ENCODE peak calls at places on chromosomes 16 and 17, in four cellular contexts. One of them, this sample, is unnamed.

GRCh38 chr17:82836823-82837357 is 2.9 kb downstream of the ZNF750 start:
- DNase-seq in neuronal stem cell: no peak
- DNase-seq in CD8-positive, alpha-beta T cell: no peak
- DNase-seq in tibial artery: peak; percentile 15
- DNase-seq in this sample: no peak

GRCh38 chr17:66661411-66661843 is 173.5 kb upstream of the CACNG5 start:
- DNase-seq in neuronal stem cell: no peak
- DNase-seq in CD8-positive, alpha-beta T cell: no peak
- DNase-seq in tibial artery: no peak
- DNase-seq in this sample: no peak

GRCh38 chr16:54286330-54287017 is at the start of gene IRX3:
- DNase-seq in neuronal stem cell: peak; percentile 87
- DNase-seq in CD8-positive, alpha-beta T cell: no peak
- DNase-seq in tibial artery: peak; percentile 87
- DNase-seq in this sample: no peak

GRCh38 chr16:22373662-22374310 is 633 bp downstream of the CDR2 start:
- DNase-seq in neuronal stem cell: peak; percentile 23
- DNase-seq in CD8-positive, alpha-beta T cell: peak; percentile 24
- DNase-seq in tibial artery: peak; percentile 38
- DNase-seq in this sample: peak; percentile 11

GRCh38 chr17:28511858-28512461 is 5.8 kb downstream of the FOXN1 start:
- DNase-seq in neuronal stem cell: no peak
- DNase-seq in CD8-positive, alpha-beta T cell: no peak
- DNase-seq in tibial artery: no peak
- DNase-seq in this sample: no peak

GRCh38 chr17:2084129-2084765 is 29.3 kb downstream of the HIC1 start:
- DNase-seq in neuronal stem cell: no peak
- DNase-seq in CD8-positive, alpha-beta T cell: no peak
- DNase-seq in tibial artery: peak; percentile 80
- DNase-seq in this sample: no peak

GRCh38 chr17:12514596-12514995 is 151.1 kb upstream of the MYOCD start:
- DNase-seq in neuronal stem cell: no peak
- DNase-seq in CD8-positive, alpha-beta T cell: no peak
- DNase-seq in tibial artery: no peak
- DNase-seq in this sample: no peak

GRCh38 chr17:64496348-64496785 is 487 bp downstream of the POLG2 start:
- DNase-seq in neuronal stem cell: no peak
- DNase-seq in CD8-positive, alpha-beta T cell: no peak
- DNase-seq in tibial artery: no peak
- DNase-seq in this sample: peak; percentile 34

GRCh38 chr17:3026125-3026855 is 37.1 kb downstream of the OR1D5 start:
- DNase-seq in neuronal stem cell: no peak
- DNase-seq in CD8-positive, alpha-beta T cell: no peak
- DNase-seq in tibial artery: peak; percentile 15
- DNase-seq in this sample: no peak

GRCh38 chr17:15456972-15457722 is 10.3 kb downstream of the CDRT4 start:
- DNase-seq in neuronal stem cell: no peak
- DNase-seq in CD8-positive, alpha-beta T cell: no peak
- DNase-seq in tibial artery: peak; percentile 69
- DNase-seq in this sample: no peak

GRCh38 chr16:81004646-81005353 is 1.9 kb downstream of the CMC2 start:
- DNase-seq in neuronal stem cell: peak; percentile 29
- DNase-seq in CD8-positive, alpha-beta T cell: no peak
- DNase-seq in tibial artery: no peak
- DNase-seq in this sample: peak; percentile 82

GRCh38 chr16:11562411-11562810 is 24.3 kb downstream of the LITAF start:
- DNase-seq in neuronal stem cell: no peak
- DNase-seq in CD8-positive, alpha-beta T cell: no peak
- DNase-seq in tibial artery: no peak
- DNase-seq in this sample: no peak

GRCh38 chr17:49742256-49742655 is 21.7 kb downstream of the FAM117A start:
- DNase-seq in neuronal stem cell: no peak
- DNase-seq in CD8-positive, alpha-beta T cell: no peak
- DNase-seq in tibial artery: no peak
- DNase-seq in this sample: no peak

GRCh38 chr16:82119405-82119804 is 50.6 kb downstream of the MPHOSPH6 start:
- DNase-seq in neuronal stem cell: no peak
- DNase-seq in CD8-positive, alpha-beta T cell: no peak
- DNase-seq in tibial artery: no peak
- DNase-seq in this sample: no peak

GRCh38 chr17:6455321-6455705 is 11.1 kb downstream of the PIMREG start:
- DNase-seq in neuronal stem cell: no peak
- DNase-seq in CD8-positive, alpha-beta T cell: peak; percentile 26
- DNase-seq in tibial artery: no peak
- DNase-seq in this sample: no peak

GRCh38 chr17:46072998-46073397 is 73.9 kb downstream of the STH start:
- DNase-seq in neuronal stem cell: no peak
- DNase-seq in CD8-positive, alpha-beta T cell: no peak
- DNase-seq in tibial artery: no peak
- DNase-seq in this sample: no peak

GRCh38 chr17:79002796-79003593 is 6.6 kb downstream of the CANT1 start:
- DNase-seq in neuronal stem cell: no peak
- DNase-seq in CD8-positive, alpha-beta T cell: no peak
- DNase-seq in tibial artery: no peak
- DNase-seq in this sample: no peak

GRCh38 chr17:37493249-37494027 is 3.7 kb downstream of the DUSP14 start:
- DNase-seq in neuronal stem cell: no peak
- DNase-seq in CD8-positive, alpha-beta T cell: no peak
- DNase-seq in tibial artery: no peak
- DNase-seq in this sample: no peak

GRCh38 chr16:58836427-58836826 is 102.3 kb upstream of the GOT2 start:
- DNase-seq in neuronal stem cell: no peak
- DNase-seq in CD8-positive, alpha-beta T cell: no peak
- DNase-seq in tibial artery: no peak
- DNase-seq in this sample: no peak

GRCh38 chr17:34998205-34998604 is 17.9 kb downstream of the LIG3 start:
- DNase-seq in neuronal stem cell: peak; percentile 26
- DNase-seq in CD8-positive, alpha-beta T cell: peak; percentile 68
- DNase-seq in tibial artery: peak; percentile 43
- DNase-seq in this sample: peak; percentile 78

GRCh38 chr16:23941963-23942564 is 106.3 kb downstream of the PRKCB start:
- DNase-seq in neuronal stem cell: no peak
- DNase-seq in CD8-positive, alpha-beta T cell: no peak
- DNase-seq in tibial artery: no peak
- DNase-seq in this sample: no peak

GRCh38 chr17:17177186-17177585 is 28.9 kb downstream of the PLD6 start:
- DNase-seq in neuronal stem cell: no peak
- DNase-seq in CD8-positive, alpha-beta T cell: no peak
- DNase-seq in tibial artery: no peak
- DNase-seq in this sample: peak; percentile 32

GRCh38 chr16:29737713-29738112 is 8.1 kb downstream of the C16orf54 start:
- DNase-seq in neuronal stem cell: no peak
- DNase-seq in CD8-positive, alpha-beta T cell: no peak
- DNase-seq in tibial artery: no peak
- DNase-seq in this sample: no peak

GRCh38 chr17:27559506-27559931 is 71.5 kb upstream of the LGALS9 start:
- DNase-seq in neuronal stem cell: no peak
- DNase-seq in CD8-positive, alpha-beta T cell: no peak
- DNase-seq in tibial artery: peak; percentile 53
- DNase-seq in this sample: no peak

GRCh38 chr16:85767569-85767968 is 16.7 kb upstream of the C16orf74 start:
- DNase-seq in neuronal stem cell: no peak
- DNase-seq in CD8-positive, alpha-beta T cell: no peak
- DNase-seq in tibial artery: no peak
- DNase-seq in this sample: no peak

GRCh38 chr17:14304222-14304844 is 3.5 kb downstream of the HS3ST3B1 start:
- DNase-seq in neuronal stem cell: no peak
- DNase-seq in CD8-positive, alpha-beta T cell: no peak
- DNase-seq in tibial artery: no peak
- DNase-seq in this sample: no peak

GRCh38 chr16:79687249-79687768 is 86.8 kb upstream of the MAF start:
- DNase-seq in neuronal stem cell: no peak
- DNase-seq in CD8-positive, alpha-beta T cell: no peak
- DNase-seq in tibial artery: no peak
- DNase-seq in this sample: no peak

GRCh38 chr16:85729452-85729851 is 21.4 kb downstream of the C16orf74 start:
- DNase-seq in neuronal stem cell: no peak
- DNase-seq in CD8-positive, alpha-beta T cell: no peak
- DNase-seq in tibial artery: no peak
- DNase-seq in this sample: no peak

GRCh38 chr17:7173687-7174602 is 5.2 kb downstream of the ASGR1 start:
- DNase-seq in neuronal stem cell: peak; percentile 67
- DNase-seq in CD8-positive, alpha-beta T cell: peak; percentile 18
- DNase-seq in tibial artery: peak; percentile 63
- DNase-seq in this sample: peak; percentile 41

GRCh38 chr17:56514899-56515298 is 78.6 kb upstream of the NOG start:
- DNase-seq in neuronal stem cell: no peak
- DNase-seq in CD8-positive, alpha-beta T cell: no peak
- DNase-seq in tibial artery: no peak
- DNase-seq in this sample: no peak

GRCh38 chr16:58346831-58347371 is 45.4 kb upstream of the GINS3 start:
- DNase-seq in neuronal stem cell: no peak
- DNase-seq in CD8-positive, alpha-beta T cell: no peak
- DNase-seq in tibial artery: no peak
- DNase-seq in this sample: no peak

GRCh38 chr17:73437826-73438225 is 126.0 kb upstream of the CDC42EP4 start:
- DNase-seq in neuronal stem cell: no peak
- DNase-seq in CD8-positive, alpha-beta T cell: no peak
- DNase-seq in tibial artery: no peak
- DNase-seq in this sample: no peak

GRCh38 chr16:87954361-87954760 is 3.1 kb downstream of the BANP start:
- DNase-seq in neuronal stem cell: no peak
- DNase-seq in CD8-positive, alpha-beta T cell: no peak
- DNase-seq in tibial artery: peak; percentile 43
- DNase-seq in this sample: no peak
- H3K4me3 ChIP-seq in neuronal stem cell: no peak overlapping the region
- H3K4me3 ChIP-seq in CD8-positive, alpha-beta T cell: no peak overlapping the region
- H3K4me3 ChIP-seq in tibial artery: no peak overlapping the region
- H3K4me3 ChIP-seq in this sample: peak overlapping the region; percentile 10

GRCh38 chr16:3413730-3414379 is 12.8 kb downstream of the ZNF174 start:
- DNase-seq in neuronal stem cell: no peak
- DNase-seq in CD8-positive, alpha-beta T cell: no peak
- DNase-seq in tibial artery: no peak
- DNase-seq in this sample: no peak

GRCh38 chr16:3408561-3409197 is 7.7 kb downstream of the ZNF174 start:
- DNase-seq in neuronal stem cell: no peak
- DNase-seq in CD8-positive, alpha-beta T cell: no peak
- DNase-seq in tibial artery: no peak
- DNase-seq in this sample: no peak
- H3K4me3 ChIP-seq in neuronal stem cell: no peak overlapping the region
- H3K4me3 ChIP-seq in CD8-positive, alpha-beta T cell: no peak overlapping the region
- H3K4me3 ChIP-seq in tibial artery: no peak overlapping the region
- H3K4me3 ChIP-seq in this sample: no peak overlapping the region

DNA sequence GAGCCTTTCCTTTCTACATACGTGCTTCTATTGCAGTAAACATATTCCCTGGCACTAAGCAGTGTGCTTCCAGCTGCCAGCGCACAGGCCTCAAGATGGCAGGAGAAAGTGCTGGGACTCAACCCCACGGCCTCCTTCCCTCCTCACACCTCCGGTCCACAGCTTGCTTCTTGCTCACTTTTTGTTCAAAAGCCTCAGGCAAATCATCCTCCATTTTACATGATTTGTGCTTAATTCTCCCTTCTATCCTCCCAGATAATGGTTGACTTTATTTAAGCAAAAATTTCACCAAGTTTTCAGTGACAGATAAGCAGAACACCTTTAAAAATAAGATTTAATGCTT is 5.5 kb downstream of the CDK5R1 start:
- DNase-seq in neuronal stem cell: no peak
- DNase-seq in CD8-positive, alpha-beta T cell: no peak
- DNase-seq in tibial artery: no peak
- DNase-seq in this sample: no peak
- H3K4me3 ChIP-seq in neuronal stem cell: no peak overlapping the region
- H3K4me3 ChIP-seq in CD8-positive, alpha-beta T cell: peak overlapping the region; percentile 5
- H3K4me3 ChIP-seq in tibial artery: no peak overlapping the region
- H3K4me3 ChIP-seq in this sample: no peak overlapping the region

GRCh38 chr16:19126300-19126699 is 12.5 kb downstream of the ITPRIPL2 start:
- DNase-seq in neuronal stem cell: no peak
- DNase-seq in CD8-positive, alpha-beta T cell: no peak
- DNase-seq in tibial artery: no peak
- DNase-seq in this sample: no peak

GRCh38 chr16:19127674-19128131 is 13.9 kb downstream of the ITPRIPL2 start:
- DNase-seq in neuronal stem cell: no peak
- DNase-seq in CD8-positive, alpha-beta T cell: no peak
- DNase-seq in tibial artery: no peak
- DNase-seq in this sample: no peak

GRCh38 chr16:19119564-19119963 is 5.8 kb downstream of the ITPRIPL2 start:
- DNase-seq in neuronal stem cell: no peak
- DNase-seq in CD8-positive, alpha-beta T cell: no peak
- DNase-seq in tibial artery: no peak
- DNase-seq in this sample: no peak

GRCh38 chr16:19127205-19127604 is 13.4 kb downstream of the ITPRIPL2 start:
- DNase-seq in neuronal stem cell: no peak
- DNase-seq in CD8-positive, alpha-beta T cell: no peak
- DNase-seq in tibial artery: no peak
- DNase-seq in this sample: no peak

DNA sequence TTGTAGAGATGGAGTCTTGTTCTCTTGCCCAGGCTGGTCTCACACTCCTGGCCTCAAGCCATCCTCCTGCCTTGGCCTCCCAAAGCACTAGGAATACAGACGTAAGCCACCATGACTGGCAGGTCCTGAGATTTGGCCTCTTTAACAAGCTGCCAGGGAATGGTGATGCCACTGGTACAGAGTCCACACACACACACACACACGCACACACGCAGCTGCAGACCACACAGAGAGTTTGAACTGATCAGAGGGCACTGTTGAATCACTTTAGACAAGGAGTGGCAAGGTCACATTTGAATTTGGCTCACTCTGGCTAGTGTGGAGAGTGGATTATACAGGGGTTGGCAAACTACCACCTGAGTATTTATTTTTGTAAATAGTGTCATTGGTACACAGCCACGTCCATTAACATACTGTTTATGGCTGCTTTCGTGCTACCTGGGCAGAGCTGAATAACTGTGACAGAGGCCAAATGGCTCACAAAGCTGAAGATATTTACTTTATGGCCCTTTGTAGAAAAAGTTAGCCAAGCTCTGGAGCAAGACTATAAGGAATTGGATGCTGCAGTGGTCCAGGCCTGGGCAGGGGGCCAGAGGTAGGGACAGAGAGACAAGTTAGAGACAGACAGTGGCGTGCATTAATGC is 9.9 kb downstream of the ITPRIPL2 start:
- DNase-seq in neuronal stem cell: no peak
- DNase-seq in CD8-positive, alpha-beta T cell: no peak
- DNase-seq in tibial artery: no peak
- DNase-seq in this sample: no peak
- H3K4me3 ChIP-seq in neuronal stem cell: peak overlapping the region; percentile 66
- H3K4me3 ChIP-seq in CD8-positive, alpha-beta T cell: no peak overlapping the region
- H3K4me3 ChIP-seq in tibial artery: no peak overlapping the region
- H3K4me3 ChIP-seq in this sample: no peak overlapping the region

GRCh38 chr16:70579648-70580630 is 56.3 kb downstream of the SF3B3 start:
- DNase-seq in neuronal stem cell: no peak
- DNase-seq in CD8-positive, alpha-beta T cell: no peak
- DNase-seq in tibial artery: peak; percentile 42
- DNase-seq in this sample: no peak
- H3K4me3 ChIP-seq in neuronal stem cell: peak overlapping the region; percentile 21
- H3K4me3 ChIP-seq in CD8-positive, alpha-beta T cell: no peak overlapping the region
- H3K4me3 ChIP-seq in tibial artery: peak overlapping the region; percentile 30
- H3K4me3 ChIP-seq in this sample: no peak overlapping the region

DNA sequence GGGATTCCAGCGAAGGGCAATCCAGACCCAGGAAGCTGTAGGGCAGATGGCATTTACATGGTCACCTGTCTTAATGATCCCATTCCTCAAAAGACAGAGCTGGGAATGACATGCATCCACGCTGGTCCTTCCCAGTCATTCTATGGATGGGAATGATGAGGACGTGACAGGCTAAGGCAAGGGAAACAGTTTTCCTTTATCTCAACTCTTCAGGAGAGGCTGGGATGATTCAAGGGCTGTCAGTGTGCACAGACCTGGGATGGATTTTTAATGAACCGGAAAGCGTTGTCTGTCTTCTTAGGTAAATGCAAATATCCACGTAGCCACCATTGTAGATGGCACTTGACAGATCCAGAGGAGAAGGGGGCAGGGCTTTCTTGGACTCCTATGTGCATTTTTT is 483.2 kb upstream of the EEF2KMT start:
- DNase-seq in neuronal stem cell: no peak
- DNase-seq in CD8-positive, alpha-beta T cell: no peak
- DNase-seq in tibial artery: no peak
- DNase-seq in this sample: no peak
- H3K4me3 ChIP-seq in neuronal stem cell: no peak overlapping the region
- H3K4me3 ChIP-seq in CD8-positive, alpha-beta T cell: no peak overlapping the region
- H3K4me3 ChIP-seq in tibial artery: no peak overlapping the region
- H3K4me3 ChIP-seq in this sample: no peak overlapping the region

This sample was measured in CD4-positive, CD25-positive, alpha-beta regulatory T cell.